ENCODE peak calls at places on chromosomes 7 and 10, in six cellular contexts. One of them, this sample, is unnamed.

GRCh38 chr10:3704565-3705360 is 80.2 kb downstream of the KLF6 start:
- DNase-seq in uterus: no peak
- DNase-seq in astrocyte of the spinal cord: no peak
- DNase-seq in transverse colon: no peak
- DNase-seq in CD8-positive, alpha-beta T cell: no peak
- DNase-seq in lower leg skin: no peak
- DNase-seq in this sample: no peak

GRCh38 chr10:44569193-44570091 is 184.5 kb upstream of the CXCL12 start:
- DNase-seq in uterus: no peak
- DNase-seq in astrocyte of the spinal cord: peak
- DNase-seq in transverse colon: no peak
- DNase-seq in CD8-positive, alpha-beta T cell: no peak
- DNase-seq in lower leg skin: peak
- DNase-seq in this sample: peak

GRCh38 chr10:87093461-87094372 is 926 bp downstream of the GLUD1 start:
- DNase-seq in uterus: peak
- DNase-seq in astrocyte of the spinal cord: peak
- DNase-seq in transverse colon: peak
- DNase-seq in CD8-positive, alpha-beta T cell: peak
- DNase-seq in lower leg skin: peak
- DNase-seq in this sample: no peak

GRCh38 chr10:70619271-70620019 is 16.9 kb upstream of the PRF1 start:
- DNase-seq in uterus: no peak
- DNase-seq in astrocyte of the spinal cord: peak
- DNase-seq in transverse colon: no peak
- DNase-seq in CD8-positive, alpha-beta T cell: no peak
- DNase-seq in lower leg skin: no peak
- DNase-seq in this sample: no peak

GRCh38 chr10:86065711-86066251 is 300.8 kb downstream of the GRID1 start:
- DNase-seq in uterus: no peak
- DNase-seq in astrocyte of the spinal cord: no peak
- DNase-seq in transverse colon: no peak
- DNase-seq in CD8-positive, alpha-beta T cell: no peak
- DNase-seq in lower leg skin: no peak
- DNase-seq in this sample: no peak

GRCh38 chr7:43540463-43540862 is 42.4 kb upstream of the STK17A start:
- DNase-seq in uterus: no peak
- DNase-seq in astrocyte of the spinal cord: no peak
- DNase-seq in transverse colon: no peak
- DNase-seq in CD8-positive, alpha-beta T cell: no peak
- DNase-seq in lower leg skin: no peak
- DNase-seq in this sample: no peak

GRCh38 chr10:104120512-104120902 is 1.5 kb upstream of the SFR1 start:
- DNase-seq in uterus: no peak
- DNase-seq in astrocyte of the spinal cord: no peak
- DNase-seq in transverse colon: no peak
- DNase-seq in CD8-positive, alpha-beta T cell: no peak
- DNase-seq in lower leg skin: no peak
- DNase-seq in this sample: no peak

GRCh38 chr10:22345301-22346086 is at the start of gene SPAG6:
- DNase-seq in uterus: peak
- DNase-seq in astrocyte of the spinal cord: no peak
- DNase-seq in transverse colon: peak
- DNase-seq in CD8-positive, alpha-beta T cell: peak
- DNase-seq in lower leg skin: peak
- DNase-seq in this sample: peak

GRCh38 chr7:93031795-93032194 is 86.0 kb downstream of the SAMD9 start:
- DNase-seq in uterus: no peak
- DNase-seq in astrocyte of the spinal cord: no peak
- DNase-seq in transverse colon: no peak
- DNase-seq in CD8-positive, alpha-beta T cell: no peak
- DNase-seq in lower leg skin: no peak
- DNase-seq in this sample: no peak

GRCh38 chr10:100183482-100183881 is 2.3 kb downstream of the ERLIN1 start:
- DNase-seq in uterus: no peak
- DNase-seq in astrocyte of the spinal cord: no peak
- DNase-seq in transverse colon: peak
- DNase-seq in CD8-positive, alpha-beta T cell: no peak
- DNase-seq in lower leg skin: no peak
- DNase-seq in this sample: no peak

GRCh38 chr7:148275359-148275890 is 315.1 kb upstream of the C7orf33 start:
- DNase-seq in uterus: no peak
- DNase-seq in astrocyte of the spinal cord: no peak
- DNase-seq in transverse colon: no peak
- DNase-seq in CD8-positive, alpha-beta T cell: no peak
- DNase-seq in lower leg skin: no peak
- DNase-seq in this sample: no peak

GRCh38 chr10:106863549-106863948 is 301.0 kb downstream of the SORCS1 start:
- DNase-seq in uterus: no peak
- DNase-seq in astrocyte of the spinal cord: no peak
- DNase-seq in transverse colon: no peak
- DNase-seq in CD8-positive, alpha-beta T cell: no peak
- DNase-seq in lower leg skin: no peak
- DNase-seq in this sample: no peak

DNA sequence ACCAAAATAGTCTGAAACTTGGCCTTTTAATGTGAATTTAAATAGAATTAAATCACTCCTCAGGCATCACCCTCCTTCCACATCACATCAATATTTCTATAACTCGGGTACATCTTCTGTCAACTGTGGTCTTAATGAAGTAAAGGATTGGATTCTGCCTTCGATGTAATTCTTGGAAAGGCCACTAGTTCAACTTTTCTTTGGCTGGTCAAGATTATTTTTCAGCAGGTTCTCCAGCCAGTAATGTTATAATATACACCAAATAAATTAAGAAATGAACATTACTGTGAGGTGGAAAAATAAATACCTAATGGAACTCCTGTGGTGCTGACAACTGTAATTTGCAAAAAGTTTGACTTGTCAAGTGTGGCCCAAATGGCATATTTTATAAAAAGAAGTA is 9.7 kb upstream of the SLC16A9 start:
- DNase-seq in uterus: no peak
- DNase-seq in astrocyte of the spinal cord: no peak
- DNase-seq in transverse colon: no peak
- DNase-seq in CD8-positive, alpha-beta T cell: no peak
- DNase-seq in lower leg skin: no peak
- DNase-seq in this sample: no peak
- TF ChIP-seq CTCF in uterus: no peak
- TF ChIP-seq CTCF in astrocyte of the spinal cord: peak
- TF ChIP-seq CTCF in transverse colon: no peak
- TF ChIP-seq CTCF in CD8-positive, alpha-beta T cell: no peak
- TF ChIP-seq CTCF in lower leg skin: no peak
- TF ChIP-seq CTCF in this sample: peak

GRCh38 chr7:117399820-117400422 is 27.4 kb downstream of the ASZ1 start:
- DNase-seq in uterus: no peak
- DNase-seq in astrocyte of the spinal cord: no peak
- DNase-seq in transverse colon: no peak
- DNase-seq in CD8-positive, alpha-beta T cell: no peak
- DNase-seq in lower leg skin: no peak
- DNase-seq in this sample: no peak

GRCh38 chr7:117402109-117402508 is 25.2 kb downstream of the ASZ1 start:
- DNase-seq in uterus: no peak
- DNase-seq in astrocyte of the spinal cord: no peak
- DNase-seq in transverse colon: no peak
- DNase-seq in CD8-positive, alpha-beta T cell: no peak
- DNase-seq in lower leg skin: no peak
- DNase-seq in this sample: no peak

GRCh38 chr7:117403737-117404136 is 23.6 kb downstream of the ASZ1 start:
- DNase-seq in uterus: no peak
- DNase-seq in astrocyte of the spinal cord: no peak
- DNase-seq in transverse colon: no peak
- DNase-seq in CD8-positive, alpha-beta T cell: no peak
- DNase-seq in lower leg skin: no peak
- DNase-seq in this sample: no peak

GRCh38 chr7:117405519-117405918 is 21.8 kb downstream of the ASZ1 start:
- DNase-seq in uterus: no peak
- DNase-seq in astrocyte of the spinal cord: no peak
- DNase-seq in transverse colon: no peak
- DNase-seq in CD8-positive, alpha-beta T cell: no peak
- DNase-seq in lower leg skin: no peak
- DNase-seq in this sample: no peak

GRCh38 chr7:117401293-117402002 is 25.8 kb downstream of the ASZ1 start:
- DNase-seq in uterus: no peak
- DNase-seq in astrocyte of the spinal cord: no peak
- DNase-seq in transverse colon: no peak
- DNase-seq in CD8-positive, alpha-beta T cell: no peak
- DNase-seq in lower leg skin: no peak
- DNase-seq in this sample: no peak
- TF ChIP-seq CTCF in uterus: no peak
- TF ChIP-seq CTCF in astrocyte of the spinal cord: peak
- TF ChIP-seq CTCF in transverse colon: no peak
- TF ChIP-seq CTCF in CD8-positive, alpha-beta T cell: no peak
- TF ChIP-seq CTCF in lower leg skin: no peak
- TF ChIP-seq CTCF in this sample: peak

DNA sequence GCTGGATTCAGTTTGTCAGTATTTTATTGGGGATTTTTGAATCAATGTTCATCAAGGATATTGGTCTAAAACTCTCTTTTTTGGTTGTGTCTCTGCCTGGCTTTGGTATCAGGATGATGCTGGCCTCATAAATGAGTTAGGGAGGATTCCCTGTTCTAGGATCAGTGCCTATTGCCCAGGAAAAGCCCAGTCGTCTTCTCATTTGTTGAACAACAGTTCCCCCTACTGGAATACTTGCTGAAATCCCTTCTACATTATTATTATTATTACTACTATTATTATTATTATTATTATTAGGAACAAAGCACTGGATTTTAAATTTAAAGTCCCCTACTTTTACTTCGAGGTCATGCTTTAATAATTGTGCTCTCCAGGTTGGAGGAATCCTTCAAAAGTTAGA is 528.9 kb downstream of the MAGI2 start:
- DNase-seq in uterus: no peak
- DNase-seq in astrocyte of the spinal cord: peak
- DNase-seq in transverse colon: no peak
- DNase-seq in CD8-positive, alpha-beta T cell: no peak
- DNase-seq in lower leg skin: no peak
- DNase-seq in this sample: no peak
- TF ChIP-seq CTCF in uterus: no peak
- TF ChIP-seq CTCF in astrocyte of the spinal cord: peak
- TF ChIP-seq CTCF in transverse colon: peak
- TF ChIP-seq CTCF in CD8-positive, alpha-beta T cell: no peak
- TF ChIP-seq CTCF in lower leg skin: no peak
- TF ChIP-seq CTCF in this sample: peak

GRCh38 chr10:77586719-77587423 is 50.7 kb downstream of the KCNMA1 start:
- DNase-seq in uterus: peak
- DNase-seq in astrocyte of the spinal cord: peak
- DNase-seq in transverse colon: peak
- DNase-seq in CD8-positive, alpha-beta T cell: no peak
- DNase-seq in lower leg skin: no peak
- DNase-seq in this sample: no peak
- TF ChIP-seq CTCF in uterus: no peak
- TF ChIP-seq CTCF in astrocyte of the spinal cord: peak
- TF ChIP-seq CTCF in transverse colon: no peak
- TF ChIP-seq CTCF in CD8-positive, alpha-beta T cell: no peak
- TF ChIP-seq CTCF in lower leg skin: no peak
- TF ChIP-seq CTCF in this sample: no peak

This sample was measured in osteocyte.